ENCODE peak calls at places on chromosomes 7 and 10, in five cellular contexts. One of them, this sample, is unnamed.

GRCh38 chr7:1691601-1692499 is 21.8 kb downstream of the ELFN1 start:
- DNase-seq in psoas muscle: peak
- DNase-seq in retinal pigment epithelial cell: peak
- DNase-seq in left ventricle myocardium inferior: peak
- DNase-seq in fibroblast of mammary gland: no peak
- DNase-seq in this sample: no peak

GRCh38 chr10:61835069-61835908 is 66.2 kb upstream of the ARID5B start:
- DNase-seq in psoas muscle: no peak
- DNase-seq in retinal pigment epithelial cell: peak
- DNase-seq in left ventricle myocardium inferior: no peak
- DNase-seq in fibroblast of mammary gland: peak
- DNase-seq in this sample: no peak

GRCh38 chr7:130421685-130422084 is 19.1 kb downstream of the CEP41 start:
- DNase-seq in psoas muscle: no peak
- DNase-seq in retinal pigment epithelial cell: no peak
- DNase-seq in left ventricle myocardium inferior: no peak
- DNase-seq in fibroblast of mammary gland: peak
- DNase-seq in this sample: no peak

GRCh38 chr7:101115215-101115614 is 11.7 kb upstream of the SERPINE1 start:
- DNase-seq in psoas muscle: no peak
- DNase-seq in retinal pigment epithelial cell: no peak
- DNase-seq in left ventricle myocardium inferior: no peak
- DNase-seq in fibroblast of mammary gland: no peak
- DNase-seq in this sample: no peak

GRCh38 chr10:34995925-34996324 is 94.2 kb downstream of the CUL2 start:
- DNase-seq in psoas muscle: no peak
- DNase-seq in retinal pigment epithelial cell: no peak
- DNase-seq in left ventricle myocardium inferior: no peak
- DNase-seq in fibroblast of mammary gland: no peak
- DNase-seq in this sample: no peak

GRCh38 chr10:76697923-76698322 is 939.7 kb downstream of the KCNMA1 start:
- DNase-seq in psoas muscle: no peak
- DNase-seq in retinal pigment epithelial cell: no peak
- DNase-seq in left ventricle myocardium inferior: no peak
- DNase-seq in fibroblast of mammary gland: no peak
- DNase-seq in this sample: no peak

GRCh38 chr7:70574314-70574713 is 557.6 kb upstream of the GALNT17 start:
- DNase-seq in psoas muscle: no peak
- DNase-seq in retinal pigment epithelial cell: no peak
- DNase-seq in left ventricle myocardium inferior: no peak
- DNase-seq in fibroblast of mammary gland: no peak
- DNase-seq in this sample: no peak

GRCh38 chr7:96973986-96974385 is 31.4 kb upstream of the DLX6 start:
- DNase-seq in psoas muscle: no peak
- DNase-seq in retinal pigment epithelial cell: no peak
- DNase-seq in left ventricle myocardium inferior: no peak
- DNase-seq in fibroblast of mammary gland: no peak
- DNase-seq in this sample: no peak

GRCh38 chr10:52674474-52674873 is 98.1 kb downstream of the MBL2 start:
- DNase-seq in psoas muscle: no peak
- DNase-seq in retinal pigment epithelial cell: no peak
- DNase-seq in left ventricle myocardium inferior: no peak
- DNase-seq in fibroblast of mammary gland: no peak
- DNase-seq in this sample: no peak

GRCh38 chr7:21023841-21024502 is 237.3 kb upstream of the SP8 start:
- DNase-seq in psoas muscle: no peak
- DNase-seq in retinal pigment epithelial cell: no peak
- DNase-seq in left ventricle myocardium inferior: no peak
- DNase-seq in fibroblast of mammary gland: no peak
- DNase-seq in this sample: no peak

GRCh38 chr7:29044529-29044928 is 86.4 kb upstream of the TRIL start:
- DNase-seq in psoas muscle: no peak
- DNase-seq in retinal pigment epithelial cell: no peak
- DNase-seq in left ventricle myocardium inferior: no peak
- DNase-seq in fibroblast of mammary gland: no peak
- DNase-seq in this sample: no peak

GRCh38 chr10:7507887-7508726 is 97.3 kb upstream of the SFMBT2 start:
- DNase-seq in psoas muscle: no peak
- DNase-seq in retinal pigment epithelial cell: no peak
- DNase-seq in left ventricle myocardium inferior: no peak
- DNase-seq in fibroblast of mammary gland: no peak
- DNase-seq in this sample: no peak

GRCh38 chr7:85292908-85293576 is 106.2 kb upstream of the SEMA3D start:
- DNase-seq in psoas muscle: no peak
- DNase-seq in retinal pigment epithelial cell: no peak
- DNase-seq in left ventricle myocardium inferior: no peak
- DNase-seq in fibroblast of mammary gland: no peak
- DNase-seq in this sample: no peak

GRCh38 chr7:151381333-151382078 is 28.3 kb downstream of the WDR86 start:
- DNase-seq in psoas muscle: no peak
- DNase-seq in retinal pigment epithelial cell: no peak
- DNase-seq in left ventricle myocardium inferior: no peak
- DNase-seq in fibroblast of mammary gland: no peak
- DNase-seq in this sample: no peak

GRCh38 chr10:14036233-14036632 is 294.5 kb downstream of the FRMD4A start:
- DNase-seq in psoas muscle: no peak
- DNase-seq in retinal pigment epithelial cell: no peak
- DNase-seq in left ventricle myocardium inferior: no peak
- DNase-seq in fibroblast of mammary gland: no peak
- DNase-seq in this sample: no peak

DNA sequence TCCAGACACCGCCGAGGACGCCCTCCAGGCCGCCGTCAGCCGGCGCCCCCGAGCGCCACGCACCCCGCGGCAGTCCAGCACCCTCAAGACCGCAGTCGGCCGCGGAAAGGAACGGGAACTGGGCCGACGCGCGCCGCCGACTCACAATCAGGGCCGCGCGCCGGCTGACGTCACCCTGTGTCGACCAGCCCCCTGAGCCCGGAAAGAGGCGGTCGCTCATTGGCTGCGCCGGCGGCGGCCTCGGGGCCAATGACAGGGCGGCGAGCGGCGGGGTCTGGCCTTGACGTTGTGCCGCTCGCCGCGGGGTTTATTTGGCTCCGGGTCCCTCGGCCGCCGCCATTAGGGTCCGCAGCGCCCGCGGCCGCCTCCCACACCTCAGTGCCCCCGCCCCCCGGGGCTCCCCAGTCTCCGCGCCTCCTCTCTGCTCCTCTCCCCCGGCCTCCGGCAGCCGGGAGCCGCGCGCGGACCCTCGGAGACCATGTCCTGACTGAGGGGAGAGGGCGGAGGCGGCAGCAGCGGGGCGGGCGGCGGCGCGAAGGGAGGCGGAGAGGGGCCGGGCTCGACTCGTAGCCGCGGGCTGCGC is 25.2 kb upstream of the ZRANB1 start:
- DNase-seq in psoas muscle: peak
- DNase-seq in retinal pigment epithelial cell: peak
- DNase-seq in left ventricle myocardium inferior: peak
- DNase-seq in fibroblast of mammary gland: peak
- DNase-seq in this sample: peak
- TF ChIP-seq CTCF in psoas muscle: no peak
- TF ChIP-seq CTCF in retinal pigment epithelial cell: no peak
- TF ChIP-seq CTCF in left ventricle myocardium inferior: no peak
- TF ChIP-seq CTCF in fibroblast of mammary gland: no peak
- TF ChIP-seq CTCF in this sample: no peak

GRCh38 chr10:17872191-17873091 is 63.3 kb downstream of the MRC1 start:
- DNase-seq in psoas muscle: no peak
- DNase-seq in retinal pigment epithelial cell: no peak
- DNase-seq in left ventricle myocardium inferior: no peak
- DNase-seq in fibroblast of mammary gland: peak
- DNase-seq in this sample: no peak
- TF ChIP-seq CTCF in psoas muscle: peak
- TF ChIP-seq CTCF in retinal pigment epithelial cell: peak
- TF ChIP-seq CTCF in left ventricle myocardium inferior: peak
- TF ChIP-seq CTCF in fibroblast of mammary gland: peak
- TF ChIP-seq CTCF in this sample: no peak

GRCh38 chr10:43136432-43136831 is 1.8 kb upstream of the CSGALNACT2 start:
- DNase-seq in psoas muscle: no peak
- DNase-seq in retinal pigment epithelial cell: no peak
- DNase-seq in left ventricle myocardium inferior: no peak
- DNase-seq in fibroblast of mammary gland: no peak
- DNase-seq in this sample: no peak

GRCh38 chr10:43137701-43137970 is 609 bp upstream of the CSGALNACT2 start:
- DNase-seq in psoas muscle: peak
- DNase-seq in retinal pigment epithelial cell: no peak
- DNase-seq in left ventricle myocardium inferior: peak
- DNase-seq in fibroblast of mammary gland: peak
- DNase-seq in this sample: peak

GRCh38 chr10:43136995-43137700 is 1.1 kb upstream of the CSGALNACT2 start:
- DNase-seq in psoas muscle: no peak
- DNase-seq in retinal pigment epithelial cell: no peak
- DNase-seq in left ventricle myocardium inferior: no peak
- DNase-seq in fibroblast of mammary gland: peak
- DNase-seq in this sample: no peak

GRCh38 chr10:43138757-43139241 is 554 bp downstream of the CSGALNACT2 start:
- DNase-seq in psoas muscle: no peak
- DNase-seq in retinal pigment epithelial cell: no peak
- DNase-seq in left ventricle myocardium inferior: no peak
- DNase-seq in fibroblast of mammary gland: peak
- DNase-seq in this sample: peak

DNA sequence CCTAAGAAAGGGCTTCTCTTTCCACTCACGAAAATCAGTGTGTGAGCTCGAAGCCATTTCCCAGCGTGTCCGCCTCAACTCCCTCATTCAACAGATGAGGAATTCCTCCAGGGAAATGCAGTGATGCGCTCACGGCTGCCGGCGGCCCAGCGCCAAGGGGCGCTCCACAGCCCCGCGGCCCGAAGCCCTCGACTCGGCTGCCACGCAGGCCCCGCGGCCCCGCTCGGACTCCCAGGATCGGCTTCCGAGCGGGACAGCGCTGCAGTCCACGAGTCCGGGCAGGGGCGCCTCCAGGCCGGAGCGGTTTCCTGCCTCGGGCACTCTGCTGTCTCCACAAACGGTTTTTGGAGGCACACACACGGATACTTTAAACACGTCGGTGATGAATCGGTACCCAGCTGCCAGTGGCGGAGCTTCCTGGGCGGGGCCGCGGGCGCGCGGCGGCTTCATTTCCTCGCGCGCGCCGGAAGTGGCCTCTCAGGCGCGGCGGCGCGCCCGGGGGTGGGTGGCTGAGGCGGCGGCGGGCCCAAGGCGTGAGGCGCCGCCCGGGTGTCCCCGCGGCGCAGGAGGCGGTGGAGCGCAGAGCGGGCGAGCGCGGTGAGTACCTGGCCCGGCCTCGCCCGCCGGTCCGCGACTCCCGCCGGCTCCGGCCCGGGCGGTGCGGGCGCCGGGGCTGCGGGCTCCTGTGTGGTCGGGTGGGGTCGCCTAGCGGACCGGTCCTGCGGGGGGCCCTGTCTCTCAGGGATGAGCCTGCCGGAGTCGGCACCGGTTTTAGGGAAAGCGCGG is at the start of gene CSGALNACT2:
- DNase-seq in psoas muscle: peak
- DNase-seq in retinal pigment epithelial cell: no peak
- DNase-seq in left ventricle myocardium inferior: peak
- DNase-seq in fibroblast of mammary gland: peak
- DNase-seq in this sample: peak
- TF ChIP-seq CTCF in psoas muscle: no peak
- TF ChIP-seq CTCF in retinal pigment epithelial cell: no peak
- TF ChIP-seq CTCF in left ventricle myocardium inferior: no peak
- TF ChIP-seq CTCF in fibroblast of mammary gland: no peak
- TF ChIP-seq CTCF in this sample: no peak

DNA sequence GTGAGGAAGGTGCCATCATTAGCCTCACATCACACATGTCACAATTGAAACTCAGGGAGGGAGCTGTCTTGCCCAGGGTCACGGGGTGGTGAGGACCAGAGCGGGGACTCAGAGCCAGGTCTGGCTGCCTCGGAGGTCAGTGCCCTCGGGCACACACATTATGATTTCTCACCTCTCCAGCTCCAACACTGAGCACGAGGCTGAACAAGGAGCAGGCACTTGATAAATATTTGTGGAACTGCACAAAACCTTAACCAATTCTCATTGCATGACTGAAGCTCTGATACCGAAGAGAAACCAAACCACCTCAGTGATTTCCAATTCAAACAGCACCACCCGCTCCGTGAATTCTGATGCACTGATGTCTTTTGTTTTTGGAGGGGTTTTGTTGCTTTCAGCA is 55.4 kb upstream of the ZMIZ1 start:
- DNase-seq in psoas muscle: peak
- DNase-seq in retinal pigment epithelial cell: no peak
- DNase-seq in left ventricle myocardium inferior: no peak
- DNase-seq in fibroblast of mammary gland: no peak
- DNase-seq in this sample: no peak
- TF ChIP-seq CTCF in psoas muscle: no peak
- TF ChIP-seq CTCF in retinal pigment epithelial cell: no peak
- TF ChIP-seq CTCF in left ventricle myocardium inferior: no peak
- TF ChIP-seq CTCF in fibroblast of mammary gland: no peak
- TF ChIP-seq CTCF in this sample: no peak

DNA sequence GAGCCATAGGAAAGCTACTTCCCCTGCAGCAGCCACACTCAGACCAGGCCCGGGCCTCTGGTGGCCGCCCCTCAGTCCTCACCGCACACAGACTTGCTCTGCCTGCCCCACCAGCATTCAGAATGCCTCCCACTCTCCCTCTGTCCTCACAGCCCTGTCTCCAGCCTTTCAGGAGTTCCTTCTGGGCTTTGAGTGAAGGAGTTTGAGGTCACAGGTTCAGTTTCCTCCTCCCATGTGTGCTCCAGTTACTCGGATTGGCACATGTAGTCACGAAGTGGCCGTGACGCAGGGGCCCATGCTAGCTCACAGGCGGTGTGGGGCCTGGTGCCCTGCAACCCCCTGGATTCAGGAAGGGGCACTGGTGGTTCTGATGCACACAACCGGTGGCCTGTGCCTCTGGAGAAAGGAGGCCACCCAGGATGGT is 5.3 kb downstream of the ALOX5 start:
- DNase-seq in psoas muscle: no peak
- DNase-seq in retinal pigment epithelial cell: no peak
- DNase-seq in left ventricle myocardium inferior: no peak
- DNase-seq in fibroblast of mammary gland: no peak
- DNase-seq in this sample: no peak
- TF ChIP-seq CTCF in psoas muscle: no peak
- TF ChIP-seq CTCF in retinal pigment epithelial cell: no peak
- TF ChIP-seq CTCF in left ventricle myocardium inferior: no peak
- TF ChIP-seq CTCF in fibroblast of mammary gland: no peak
- TF ChIP-seq CTCF in this sample: no peak

GRCh38 chr10:110162749-110163148 is 44.7 kb upstream of the MXI1 start:
- DNase-seq in psoas muscle: no peak
- DNase-seq in retinal pigment epithelial cell: no peak
- DNase-seq in left ventricle myocardium inferior: no peak
- DNase-seq in fibroblast of mammary gland: no peak
- DNase-seq in this sample: no peak
- TF ChIP-seq CTCF in psoas muscle: no peak
- TF ChIP-seq CTCF in retinal pigment epithelial cell: no peak
- TF ChIP-seq CTCF in left ventricle myocardium inferior: no peak
- TF ChIP-seq CTCF in fibroblast of mammary gland: no peak
- TF ChIP-seq CTCF in this sample: no peak

This sample was measured in glutamatergic neuron.